ENCODE peak calls at places on chromosome 20, in five cellular contexts. A is fibroblast of lung, J is heart left ventricle, E is heart right ventricle, M is LoVo. X is an unnamed sample.
A peak's percentile ranks its signal among the peaks of the same experiment; 100 is the strongest.

GRCh38 chr20:4064118-4064962 is 49.0 kb upstream of the RNF24 start:
- DNase-seq in A (peak; percentile 92), J (peak; percentile 95), E (peak; percentile 94), M (peak; percentile 75), X (peak; percentile 74)

GRCh38 chr20:43383026-43383795 is 74.5 kb upstream of the SRSF6 start:
- DNase-seq in A (peak; percentile 15), J (no peak), E (peak; percentile 31), M (no peak), X (no peak)

GRCh38 chr20:41181567-41181966 is 44.2 kb downstream of the PLCG1 start:
- DNase-seq in A (no peak), J (no peak), E (no peak), M (no peak), X (no peak)

GRCh38 chr20:64104667-64105451 is 2.5 kb downstream of the NPBWR2 start:
- DNase-seq in A (no peak), J (no peak), E (no peak), M (no peak), X (no peak)

GRCh38 chr20:33814238-33814712 is 3.1 kb downstream of the CHMP4B start:
- DNase-seq in A (no peak), J (no peak), E (no peak), M (no peak), X (no peak)

GRCh38 chr20:652611-653109 is 340 bp downstream of the SRXN1 start:
- DNase-seq in A (peak; percentile 52), J (peak; percentile 57), E (no peak), M (peak; percentile 3), X (no peak)

GRCh38 chr20:36435799-36436541 is 105.3 kb upstream of the MYL9 start:
- DNase-seq in A (peak; percentile 44), J (peak; percentile 69), E (peak; percentile 78), M (peak; percentile 65), X (no peak)

GRCh38 chr20:50868509-50869495 is 62.4 kb downstream of the ADNP start:
- DNase-seq in A (no peak), J (no peak), E (no peak), M (no peak), X (no peak)

GRCh38 chr20:51592564-51592963 is 50.0 kb upstream of the NFATC2 start:
- DNase-seq in A (no peak), J (no peak), E (no peak), M (no peak), X (no peak)

X was measured in amniotic stem cell.